ENCODE peak calls at places on chromosomes 12 and 14, in nine cellular contexts. One of them, this sample, is unnamed.

GRCh38 chr12:96981053-96981452 is 74.0 kb downstream of the NEDD1 start:
- DNase-seq in stomach: no peak
- DNase-seq in PC-3: peak; percentile 53
- DNase-seq in thoracic aorta: no peak
- DNase-seq in mammary epithelial cell: peak; percentile 46
- DNase-seq in astrocyte of the spinal cord: peak; percentile 88
- DNase-seq in foreskin fibroblast: peak; percentile 58
- DNase-seq in gastrocnemius medialis: no peak
- DNase-seq in Panc1: no peak
- DNase-seq in this sample: peak; percentile 95

GRCh38 chr12:117450186-117450585 is 88.8 kb upstream of the NOS1 start:
- DNase-seq in stomach: no peak
- DNase-seq in PC-3: no peak
- DNase-seq in thoracic aorta: no peak
- DNase-seq in mammary epithelial cell: no peak
- DNase-seq in astrocyte of the spinal cord: no peak
- DNase-seq in foreskin fibroblast: no peak
- DNase-seq in gastrocnemius medialis: no peak
- DNase-seq in Panc1: no peak
- DNase-seq in this sample: no peak

GRCh38 chr14:59013672-59014298 is 174.7 kb upstream of the DAAM1 start:
- DNase-seq in stomach: no peak
- DNase-seq in PC-3: peak; percentile 94
- DNase-seq in thoracic aorta: no peak
- DNase-seq in mammary epithelial cell: peak; percentile 72
- DNase-seq in astrocyte of the spinal cord: peak; percentile 51
- DNase-seq in foreskin fibroblast: peak; percentile 15
- DNase-seq in gastrocnemius medialis: no peak
- DNase-seq in Panc1: no peak
- DNase-seq in this sample: peak; percentile 65

GRCh38 chr12:26563555-26563954 is 269.4 kb downstream of the ITPR2 start:
- DNase-seq in stomach: no peak
- DNase-seq in PC-3: no peak
- DNase-seq in thoracic aorta: no peak
- DNase-seq in mammary epithelial cell: no peak
- DNase-seq in astrocyte of the spinal cord: no peak
- DNase-seq in foreskin fibroblast: no peak
- DNase-seq in gastrocnemius medialis: no peak
- DNase-seq in Panc1: no peak
- DNase-seq in this sample: no peak

GRCh38 chr14:55540847-55541773 is 38.9 kb upstream of the KTN1 start:
- DNase-seq in stomach: no peak
- DNase-seq in PC-3: peak; percentile 92
- DNase-seq in thoracic aorta: no peak
- DNase-seq in mammary epithelial cell: peak; percentile 62
- DNase-seq in astrocyte of the spinal cord: no peak
- DNase-seq in foreskin fibroblast: peak; percentile 5
- DNase-seq in gastrocnemius medialis: no peak
- DNase-seq in Panc1: no peak
- DNase-seq in this sample: no peak

GRCh38 chr14:51109651-51110050 is 14.7 kb upstream of the TRIM9 start:
- DNase-seq in stomach: no peak
- DNase-seq in PC-3: no peak
- DNase-seq in thoracic aorta: no peak
- DNase-seq in mammary epithelial cell: no peak
- DNase-seq in astrocyte of the spinal cord: no peak
- DNase-seq in foreskin fibroblast: no peak
- DNase-seq in gastrocnemius medialis: no peak
- DNase-seq in Panc1: no peak
- DNase-seq in this sample: no peak

GRCh38 chr14:77375973-77376372 is 921 bp downstream of the TMED8 start:
- DNase-seq in stomach: no peak
- DNase-seq in PC-3: no peak
- DNase-seq in thoracic aorta: no peak
- DNase-seq in mammary epithelial cell: no peak
- DNase-seq in astrocyte of the spinal cord: no peak
- DNase-seq in foreskin fibroblast: no peak
- DNase-seq in gastrocnemius medialis: no peak
- DNase-seq in Panc1: no peak
- DNase-seq in this sample: no peak

GRCh38 chr12:1915082-1915968 is 3.1 kb downstream of the CACNA2D4 start:
- DNase-seq in stomach: peak; percentile 17
- DNase-seq in PC-3: no peak
- DNase-seq in thoracic aorta: no peak
- DNase-seq in mammary epithelial cell: no peak
- DNase-seq in astrocyte of the spinal cord: no peak
- DNase-seq in foreskin fibroblast: no peak
- DNase-seq in gastrocnemius medialis: no peak
- DNase-seq in Panc1: no peak
- DNase-seq in this sample: no peak

GRCh38 chr12:117819160-117819559 is 149.6 kb downstream of the KSR2 start:
- DNase-seq in stomach: no peak
- DNase-seq in PC-3: no peak
- DNase-seq in thoracic aorta: no peak
- DNase-seq in mammary epithelial cell: no peak
- DNase-seq in astrocyte of the spinal cord: no peak
- DNase-seq in foreskin fibroblast: no peak
- DNase-seq in gastrocnemius medialis: no peak
- DNase-seq in Panc1: no peak
- DNase-seq in this sample: no peak

GRCh38 chr14:75578786-75579781 is 664 bp downstream of the FLVCR2 start:
- DNase-seq in stomach: no peak
- DNase-seq in PC-3: no peak
- DNase-seq in thoracic aorta: no peak
- DNase-seq in mammary epithelial cell: no peak
- DNase-seq in astrocyte of the spinal cord: no peak
- DNase-seq in foreskin fibroblast: peak; percentile 62
- DNase-seq in gastrocnemius medialis: peak; percentile 64
- DNase-seq in Panc1: no peak
- DNase-seq in this sample: peak; percentile 50

GRCh38 chr12:49671051-49671765 is 36.0 kb downstream of the FMNL3 start:
- DNase-seq in stomach: peak; percentile 54
- DNase-seq in PC-3: no peak
- DNase-seq in thoracic aorta: no peak
- DNase-seq in mammary epithelial cell: no peak
- DNase-seq in astrocyte of the spinal cord: no peak
- DNase-seq in foreskin fibroblast: no peak
- DNase-seq in gastrocnemius medialis: no peak
- DNase-seq in Panc1: no peak
- DNase-seq in this sample: no peak

GRCh38 chr14:86457729-86458128 is 927.8 kb downstream of the FLRT2 start:
- DNase-seq in stomach: no peak
- DNase-seq in PC-3: no peak
- DNase-seq in thoracic aorta: no peak
- DNase-seq in mammary epithelial cell: no peak
- DNase-seq in astrocyte of the spinal cord: no peak
- DNase-seq in foreskin fibroblast: no peak
- DNase-seq in gastrocnemius medialis: no peak
- DNase-seq in Panc1: no peak
- DNase-seq in this sample: no peak

GRCh38 chr14:105197274-105197673 is 16.2 kb upstream of the NUDT14 start:
- DNase-seq in stomach: no peak
- DNase-seq in PC-3: peak; percentile 78
- DNase-seq in thoracic aorta: no peak
- DNase-seq in mammary epithelial cell: peak; percentile 31
- DNase-seq in astrocyte of the spinal cord: no peak
- DNase-seq in foreskin fibroblast: peak; percentile 45
- DNase-seq in gastrocnemius medialis: no peak
- DNase-seq in Panc1: no peak
- DNase-seq in this sample: peak; percentile 76

GRCh38 chr14:75662966-75663365 is 1.9 kb downstream of the TTLL5 start:
- DNase-seq in stomach: no peak
- DNase-seq in PC-3: no peak
- DNase-seq in thoracic aorta: no peak
- DNase-seq in mammary epithelial cell: no peak
- DNase-seq in astrocyte of the spinal cord: no peak
- DNase-seq in foreskin fibroblast: peak; percentile 39
- DNase-seq in gastrocnemius medialis: no peak
- DNase-seq in Panc1: no peak
- DNase-seq in this sample: no peak

GRCh38 chr12:82529096-82529495 is 157.6 kb upstream of the TMTC2 start:
- DNase-seq in stomach: no peak
- DNase-seq in PC-3: no peak
- DNase-seq in thoracic aorta: no peak
- DNase-seq in mammary epithelial cell: no peak
- DNase-seq in astrocyte of the spinal cord: no peak
- DNase-seq in foreskin fibroblast: no peak
- DNase-seq in gastrocnemius medialis: no peak
- DNase-seq in Panc1: no peak
- DNase-seq in this sample: no peak

GRCh38 chr12:42326466-42327226 is 679 bp downstream of the PPHLN1 start:
- DNase-seq in stomach: no peak
- DNase-seq in PC-3: peak; percentile 21
- DNase-seq in thoracic aorta: no peak
- DNase-seq in mammary epithelial cell: peak; percentile 50
- DNase-seq in astrocyte of the spinal cord: peak; percentile 71
- DNase-seq in foreskin fibroblast: peak; percentile 21
- DNase-seq in gastrocnemius medialis: no peak
- DNase-seq in Panc1: no peak
- DNase-seq in this sample: peak; percentile 27

DNA sequence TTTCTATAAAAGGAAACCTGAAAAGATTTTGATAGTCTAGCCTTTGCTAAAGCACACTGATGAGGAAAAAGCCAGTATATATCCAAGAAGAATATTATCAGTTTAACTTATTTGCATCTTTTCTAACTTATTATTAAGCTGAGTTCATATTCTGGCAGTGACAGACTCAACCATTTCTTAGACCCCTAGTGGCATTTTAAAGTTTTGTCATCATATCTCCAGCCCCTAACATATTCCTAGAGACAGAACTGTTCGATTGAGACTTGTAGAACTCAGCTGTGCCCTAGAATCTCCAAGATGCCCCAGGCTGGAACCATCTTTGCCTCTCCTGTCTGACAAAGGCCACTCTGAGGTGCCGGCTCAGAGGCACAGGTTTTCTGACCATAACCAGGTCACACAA is 365.6 kb downstream of the NELL2 start:
- DNase-seq in stomach: no peak
- DNase-seq in PC-3: peak; percentile 14
- DNase-seq in thoracic aorta: no peak
- DNase-seq in mammary epithelial cell: no peak
- DNase-seq in astrocyte of the spinal cord: no peak
- DNase-seq in foreskin fibroblast: no peak
- DNase-seq in gastrocnemius medialis: no peak
- DNase-seq in Panc1: no peak
- DNase-seq in this sample: no peak
- TF ChIP-seq CTCF in stomach: no peak
- TF ChIP-seq CTCF in PC-3: peak; percentile 36
- TF ChIP-seq CTCF in thoracic aorta: no peak
- TF ChIP-seq CTCF in mammary epithelial cell: no peak
- TF ChIP-seq CTCF in astrocyte of the spinal cord: no peak
- TF ChIP-seq CTCF in foreskin fibroblast: no peak
- TF ChIP-seq CTCF in gastrocnemius medialis: no peak
- TF ChIP-seq CTCF in Panc1: no peak
- TF ChIP-seq CTCF in this sample: no peak

GRCh38 chr12:114481200-114481535 is 75.2 kb upstream of the TBX5 start:
- DNase-seq in stomach: no peak
- DNase-seq in PC-3: no peak
- DNase-seq in thoracic aorta: no peak
- DNase-seq in mammary epithelial cell: no peak
- DNase-seq in astrocyte of the spinal cord: no peak
- DNase-seq in foreskin fibroblast: no peak
- DNase-seq in gastrocnemius medialis: no peak
- DNase-seq in Panc1: no peak
- DNase-seq in this sample: no peak
- H3K4me3 ChIP-seq in stomach: no peak overlapping the region
- H3K4me3 ChIP-seq in PC-3: no peak overlapping the region
- H3K4me3 ChIP-seq in thoracic aorta: no peak overlapping the region
- H3K4me3 ChIP-seq in mammary epithelial cell: no peak overlapping the region
- H3K4me3 ChIP-seq in astrocyte of the spinal cord: no peak overlapping the region
- H3K4me3 ChIP-seq in foreskin fibroblast: peak overlapping the region; percentile 66
- H3K4me3 ChIP-seq in gastrocnemius medialis: no peak overlapping the region
- H3K4me3 ChIP-seq in Panc1: peak overlapping the region; percentile 46
- H3K4me3 ChIP-seq in this sample: no peak overlapping the region

GRCh38 chr12:14810953-14811483 is 3.0 kb downstream of the SMCO3 start:
- DNase-seq in stomach: no peak
- DNase-seq in PC-3: peak; percentile 61
- DNase-seq in thoracic aorta: no peak
- DNase-seq in mammary epithelial cell: peak; percentile 19
- DNase-seq in astrocyte of the spinal cord: peak; percentile 24
- DNase-seq in foreskin fibroblast: no peak
- DNase-seq in gastrocnemius medialis: no peak
- DNase-seq in Panc1: no peak
- DNase-seq in this sample: peak; percentile 62
- TF ChIP-seq CTCF in stomach: no peak
- TF ChIP-seq CTCF in PC-3: peak; percentile 77
- TF ChIP-seq CTCF in thoracic aorta: no peak
- TF ChIP-seq CTCF in mammary epithelial cell: peak; percentile 85
- TF ChIP-seq CTCF in astrocyte of the spinal cord: peak; percentile 68
- TF ChIP-seq CTCF in foreskin fibroblast: peak; percentile 68
- TF ChIP-seq CTCF in gastrocnemius medialis: no peak
- TF ChIP-seq CTCF in Panc1: peak; percentile 74
- TF ChIP-seq CTCF in this sample: peak; percentile 71

GRCh38 chr12:2963154-2963759 is 4.1 kb downstream of the TEAD4 start:
- DNase-seq in stomach: no peak
- DNase-seq in PC-3: no peak
- DNase-seq in thoracic aorta: no peak
- DNase-seq in mammary epithelial cell: no peak
- DNase-seq in astrocyte of the spinal cord: no peak
- DNase-seq in foreskin fibroblast: no peak
- DNase-seq in gastrocnemius medialis: peak; percentile 94
- DNase-seq in Panc1: no peak
- DNase-seq in this sample: no peak

GRCh38 chr12:2960996-2961616 is 1.9 kb downstream of the TEAD4 start:
- DNase-seq in stomach: no peak
- DNase-seq in PC-3: peak; percentile 12
- DNase-seq in thoracic aorta: no peak
- DNase-seq in mammary epithelial cell: no peak
- DNase-seq in astrocyte of the spinal cord: peak; percentile 26
- DNase-seq in foreskin fibroblast: no peak
- DNase-seq in gastrocnemius medialis: no peak
- DNase-seq in Panc1: no peak
- DNase-seq in this sample: no peak

GRCh38 chr12:2960432-2960956 is 1.3 kb downstream of the TEAD4 start:
- DNase-seq in stomach: no peak
- DNase-seq in PC-3: peak; percentile 41
- DNase-seq in thoracic aorta: no peak
- DNase-seq in mammary epithelial cell: peak; percentile 45
- DNase-seq in astrocyte of the spinal cord: peak; percentile 35
- DNase-seq in foreskin fibroblast: peak; percentile 39
- DNase-seq in gastrocnemius medialis: peak; percentile 62
- DNase-seq in Panc1: no peak
- DNase-seq in this sample: peak; percentile 25

GRCh38 chr12:2959508-2960431 is 573 bp downstream of the TEAD4 start:
- DNase-seq in stomach: peak; percentile 30
- DNase-seq in PC-3: peak; percentile 45
- DNase-seq in thoracic aorta: no peak
- DNase-seq in mammary epithelial cell: peak; percentile 60
- DNase-seq in astrocyte of the spinal cord: peak; percentile 62
- DNase-seq in foreskin fibroblast: peak; percentile 58
- DNase-seq in gastrocnemius medialis: peak; percentile 80
- DNase-seq in Panc1: no peak
- DNase-seq in this sample: peak; percentile 63

DNA sequence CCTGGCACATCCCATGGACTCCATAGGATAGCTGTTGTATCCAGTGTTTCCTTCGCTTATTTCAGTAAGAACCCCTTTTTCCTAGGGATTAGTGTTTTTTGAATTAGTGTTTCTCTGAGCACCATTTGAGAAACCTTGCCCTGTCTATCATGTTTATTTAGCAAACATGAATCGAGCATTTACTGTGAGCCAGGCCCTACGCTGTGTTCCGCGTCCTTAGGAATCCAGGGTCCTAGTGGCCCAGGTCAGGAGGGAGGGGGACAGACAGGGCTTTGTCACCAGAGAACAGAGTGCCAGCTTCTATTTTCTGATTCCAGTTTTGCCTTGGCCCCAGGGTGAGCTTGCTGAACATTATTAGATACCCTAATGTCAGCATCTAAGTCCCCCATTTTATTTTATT is 2.5 kb downstream of the TEAD4 start:
- DNase-seq in stomach: no peak
- DNase-seq in PC-3: no peak
- DNase-seq in thoracic aorta: no peak
- DNase-seq in mammary epithelial cell: no peak
- DNase-seq in astrocyte of the spinal cord: no peak
- DNase-seq in foreskin fibroblast: no peak
- DNase-seq in gastrocnemius medialis: no peak
- DNase-seq in Panc1: no peak
- DNase-seq in this sample: no peak
- H3K4me3 ChIP-seq in stomach: no peak overlapping the region
- H3K4me3 ChIP-seq in PC-3: peak overlapping the region; percentile 71
- H3K4me3 ChIP-seq in thoracic aorta: no peak overlapping the region
- H3K4me3 ChIP-seq in mammary epithelial cell: no peak overlapping the region
- H3K4me3 ChIP-seq in astrocyte of the spinal cord: peak overlapping the region; percentile 58
- H3K4me3 ChIP-seq in foreskin fibroblast: no peak overlapping the region
- H3K4me3 ChIP-seq in gastrocnemius medialis: peak overlapping the region; percentile 69
- H3K4me3 ChIP-seq in Panc1: peak overlapping the region; percentile 73
- H3K4me3 ChIP-seq in this sample: peak overlapping the region; percentile 63

This sample was measured in fibroblast of pulmonary artery.